ENCODE peak calls at places on chromosomes 12 and 14, in five cellular contexts. P is stomach; B is nucleus accumbens; X is stimulated activated CD4-positive, alpha-beta T cell treated with anti-CD3 and anti-CD28 coated beads, TNF-alpha, amount 100 ng/mL, for 48 hours; Q is activated T-cell treated with anti-CD3 and anti-CD28 coated beads, Interleukin-2, amount 50 U/mL, for 24 hours. I is an unnamed sample.

GRCh38 chr12:16449459-16449858 is 102.0 kb downstream of the MGST1 start:
- DNase-seq in P (no peak), B (no peak), X (no peak), Q (no peak), I (no peak)

GRCh38 chr12:108928695-108929094 is 48.8 kb downstream of the DAO start:
- DNase-seq in P (no peak), B (no peak), X (no peak), Q (no peak), I (no peak)

GRCh38 chr12:53499261-53500118 is at the start of gene MAP3K12:
- DNase-seq in P (peak; percentile 48), B (peak; percentile 39), X (peak; percentile 57), Q (peak; percentile 84), I (peak; percentile 22)

GRCh38 chr12:24948452-24948815 is 467 bp downstream of the BCAT1 start:
- DNase-seq in P (no peak), B (no peak), X (peak; percentile 26), Q (peak; percentile 61), I (no peak)

GRCh38 chr12:116187158-116187511 is 90.4 kb downstream of the MED13L start:
- DNase-seq in P (no peak), B (no peak), X (no peak), Q (no peak), I (peak; percentile 20)

GRCh38 chr12:47734725-47735480 is 9.6 kb upstream of the ENDOU start:
- DNase-seq in P (no peak), B (no peak), X (no peak), Q (no peak), I (peak; percentile 47)

GRCh38 chr14:96239759-96240158 is 16.3 kb upstream of the BDKRB1 start:
- DNase-seq in P (no peak), B (no peak), X (no peak), Q (no peak), I (no peak)

GRCh38 chr14:51020024-51020710 is 74.7 kb downstream of the TRIM9 start:
- DNase-seq in P (no peak), B (no peak), X (no peak), Q (no peak), I (no peak)

GRCh38 chr14:91270188-91270587 is 25.7 kb upstream of the GPR68 start:
- DNase-seq in P (no peak), B (no peak), X (no peak), Q (no peak), I (no peak)

GRCh38 chr14:24388474-24389179 is 10.2 kb upstream of the NYNRIN start:
- DNase-seq in P (no peak), B (no peak), X (no peak), Q (no peak), I (no peak)

GRCh38 chr12:40058721-40059190 is 47.1 kb downstream of the SLC2A13 start:
- DNase-seq in P (no peak), B (no peak), X (no peak), Q (no peak), I (no peak)

GRCh38 chr14:104770851-104771272 is 17.9 kb downstream of the SIVA1 start:
- DNase-seq in P (no peak), B (no peak), X (no peak), Q (no peak), I (no peak)

GRCh38 chr12:67068204-67068731 is 200.9 kb upstream of the CAND1 start:
- DNase-seq in P (no peak), B (no peak), X (no peak), Q (peak; percentile 43), I (peak; percentile 11)

GRCh38 chr12:87136330-87136976 is 880.3 kb upstream of the MGAT4C start:
- DNase-seq in P (no peak), B (no peak), X (no peak), Q (no peak), I (no peak)

GRCh38 chr14:46250113-46250703 is 401.4 kb downstream of the RPL10L start:
- DNase-seq in P (no peak), B (no peak), X (no peak), Q (no peak), I (no peak)

GRCh38 chr12:112130461-112130998 is 5.2 kb downstream of the TRAFD1 start:
- DNase-seq in P (no peak), B (no peak), X (no peak), Q (no peak), I (no peak)

GRCh38 chr14:78143489-78144145 is 26.6 kb upstream of the NRXN3 start:
- DNase-seq in P (no peak), B (no peak), X (no peak), Q (no peak), I (no peak)

GRCh38 chr12:72368719-72369505 is 96.7 kb downstream of the TRHDE start:
- DNase-seq in P (no peak), B (no peak), X (no peak), Q (no peak), I (no peak)

GRCh38 chr14:104977008-104977680 is 1.0 kb downstream of the AHNAK2 start:
- DNase-seq in P (no peak), B (no peak), X (no peak), Q (no peak), I (no peak)

GRCh38 chr14:31842905-31843304 is 234.2 kb upstream of the ARHGAP5 start:
- DNase-seq in P (no peak), B (no peak), X (no peak), Q (no peak), I (no peak)

GRCh38 chr12:122064034-122064777 is 14.3 kb upstream of the MLXIP start:
- DNase-seq in P (peak; percentile 64), B (peak; percentile 72), X (no peak), Q (peak; percentile 54), I (peak; percentile 13)

GRCh38 chr12:76025601-76026575 is 5.7 kb downstream of the PHLDA1 start:
- DNase-seq in P (no peak), B (no peak), X (no peak), Q (no peak), I (no peak)